ENCODE peak calls at places on chromosomes 7 and 10, in six cellular contexts. One of them, this sample, is unnamed.

GRCh38 chr7:148699024-148699771 is 495 bp downstream of the CUL1 start:
- DNase-seq in K562: peak; percentile 82
- DNase-seq in HepG2: peak; percentile 65
- DNase-seq in endothelial cell of umbilical vein: peak; percentile 56
- DNase-seq in A549: peak; percentile 46
- DNase-seq in GM12878: no peak
- DNase-seq in this sample: peak; percentile 85

GRCh38 chr7:148334959-148335577 is 255.5 kb upstream of the C7orf33 start:
- DNase-seq in K562: no peak
- DNase-seq in A549: peak; percentile 22
- DNase-seq in GM12878: no peak
- DNase-seq in endothelial cell of umbilical vein: no peak
- DNase-seq in HepG2: no peak
- DNase-seq in this sample: no peak

GRCh38 chr10:113739031-113739430 is 12.5 kb upstream of the PLEKHS1 start:
- DNase-seq in GM12878: no peak
- DNase-seq in HepG2: no peak
- DNase-seq in A549: no peak
- DNase-seq in K562: no peak
- DNase-seq in endothelial cell of umbilical vein: no peak
- DNase-seq in this sample: no peak

GRCh38 chr7:47394216-47394615 is 187.7 kb downstream of the TNS3 start:
- DNase-seq in endothelial cell of umbilical vein: no peak
- DNase-seq in GM12878: no peak
- DNase-seq in A549: no peak
- DNase-seq in K562: no peak
- DNase-seq in HepG2: no peak
- DNase-seq in this sample: no peak

GRCh38 chr10:24790073-24790472 is 66.4 kb upstream of the ARHGAP21 start:
- DNase-seq in K562: no peak
- DNase-seq in GM12878: no peak
- DNase-seq in endothelial cell of umbilical vein: no peak
- DNase-seq in A549: no peak
- DNase-seq in HepG2: no peak
- DNase-seq in this sample: no peak

GRCh38 chr10:25493122-25493893 is 318.5 kb downstream of the GPR158 start:
- DNase-seq in A549: peak; percentile 83
- DNase-seq in HepG2: no peak
- DNase-seq in endothelial cell of umbilical vein: peak; percentile 96
- DNase-seq in GM12878: no peak
- DNase-seq in K562: peak; percentile 58
- DNase-seq in this sample: no peak

GRCh38 chr7:18680576-18680975 is 185.0 kb downstream of the HDAC9 start:
- DNase-seq in A549: no peak
- DNase-seq in K562: no peak
- DNase-seq in HepG2: no peak
- DNase-seq in GM12878: no peak
- DNase-seq in endothelial cell of umbilical vein: no peak
- DNase-seq in this sample: no peak

GRCh38 chr10:97234403-97234802 is 48.6 kb upstream of the SLIT1 start:
- DNase-seq in A549: peak; percentile 51
- DNase-seq in endothelial cell of umbilical vein: peak; percentile 62
- DNase-seq in K562: peak; percentile 35
- DNase-seq in GM12878: no peak
- DNase-seq in HepG2: peak; percentile 23
- DNase-seq in this sample: peak; percentile 74

GRCh38 chr7:40584667-40585433 is 450.0 kb downstream of the SUGCT start:
- DNase-seq in HepG2: no peak
- DNase-seq in endothelial cell of umbilical vein: peak; percentile 10
- DNase-seq in GM12878: no peak
- DNase-seq in A549: no peak
- DNase-seq in K562: no peak
- DNase-seq in this sample: peak; percentile 64

GRCh38 chr7:131627589-131628212 is 71.3 kb upstream of the PODXL start:
- DNase-seq in HepG2: no peak
- DNase-seq in GM12878: no peak
- DNase-seq in K562: no peak
- DNase-seq in endothelial cell of umbilical vein: no peak
- DNase-seq in A549: no peak
- DNase-seq in this sample: no peak

GRCh38 chr7:150927157-150927953 is 50.8 kb downstream of the KCNH2 start:
- DNase-seq in GM12878: no peak
- DNase-seq in A549: no peak
- DNase-seq in HepG2: no peak
- DNase-seq in K562: peak; percentile 58
- DNase-seq in endothelial cell of umbilical vein: no peak
- DNase-seq in this sample: no peak

GRCh38 chr7:40899651-40900507 is 765.1 kb downstream of the SUGCT start:
- DNase-seq in HepG2: no peak
- DNase-seq in K562: no peak
- DNase-seq in GM12878: no peak
- DNase-seq in endothelial cell of umbilical vein: no peak
- DNase-seq in A549: no peak
- DNase-seq in this sample: no peak

GRCh38 chr10:43126759-43127424 is 11.4 kb upstream of the CSGALNACT2 start:
- DNase-seq in GM12878: no peak
- DNase-seq in A549: no peak
- DNase-seq in endothelial cell of umbilical vein: no peak
- DNase-seq in K562: no peak
- DNase-seq in HepG2: no peak
- DNase-seq in this sample: no peak

GRCh38 chr10:60281792-60282353 is 107.8 kb downstream of the ANK3 start:
- DNase-seq in K562: no peak
- DNase-seq in GM12878: no peak
- DNase-seq in HepG2: no peak
- DNase-seq in A549: no peak
- DNase-seq in endothelial cell of umbilical vein: peak; percentile 9
- DNase-seq in this sample: no peak

GRCh38 chr10:31194986-31195385 is 124.0 kb upstream of the ZEB1 start:
- DNase-seq in A549: no peak
- DNase-seq in K562: no peak
- DNase-seq in GM12878: no peak
- DNase-seq in endothelial cell of umbilical vein: no peak
- DNase-seq in HepG2: no peak
- DNase-seq in this sample: no peak

GRCh38 chr10:120948889-120949382 is 97.8 kb downstream of the WDR11 start:
- DNase-seq in HepG2: peak; percentile 21
- DNase-seq in A549: no peak
- DNase-seq in K562: peak; percentile 78
- DNase-seq in endothelial cell of umbilical vein: peak; percentile 66
- DNase-seq in GM12878: no peak
- DNase-seq in this sample: peak; percentile 68

GRCh38 chr10:72066318-72067284 is 21.8 kb downstream of the SPOCK2 start:
- DNase-seq in K562: no peak
- DNase-seq in GM12878: no peak
- DNase-seq in endothelial cell of umbilical vein: no peak
- DNase-seq in HepG2: no peak
- DNase-seq in A549: no peak
- DNase-seq in this sample: no peak

GRCh38 chr7:75688200-75689136 is 50.3 kb downstream of the HIP1 start:
- DNase-seq in K562: no peak
- DNase-seq in endothelial cell of umbilical vein: no peak
- DNase-seq in GM12878: no peak
- DNase-seq in A549: no peak
- DNase-seq in HepG2: peak; percentile 87
- DNase-seq in this sample: peak; percentile 88

GRCh38 chr10:62831346-62831745 is 15.2 kb upstream of the EGR2 start:
- DNase-seq in A549: no peak
- DNase-seq in endothelial cell of umbilical vein: no peak
- DNase-seq in HepG2: no peak
- DNase-seq in K562: no peak
- DNase-seq in GM12878: no peak
- DNase-seq in this sample: no peak

GRCh38 chr10:110850099-110850498 is 21.6 kb upstream of the PDCD4 start:
- DNase-seq in GM12878: no peak
- DNase-seq in endothelial cell of umbilical vein: no peak
- DNase-seq in A549: no peak
- DNase-seq in HepG2: no peak
- DNase-seq in K562: no peak
- DNase-seq in this sample: no peak

GRCh38 chr10:110847351-110847750 is 24.4 kb upstream of the PDCD4 start:
- DNase-seq in HepG2: no peak
- DNase-seq in A549: no peak
- DNase-seq in endothelial cell of umbilical vein: no peak
- DNase-seq in GM12878: no peak
- DNase-seq in K562: no peak
- DNase-seq in this sample: no peak

GRCh38 chr10:110845756-110846620 is 25.7 kb upstream of the PDCD4 start:
- DNase-seq in HepG2: peak; percentile 91
- DNase-seq in K562: no peak
- DNase-seq in A549: peak; percentile 24
- DNase-seq in GM12878: no peak
- DNase-seq in endothelial cell of umbilical vein: no peak
- DNase-seq in this sample: no peak

GRCh38 chr10:110845372-110845755 is 26.4 kb upstream of the PDCD4 start:
- DNase-seq in GM12878: no peak
- DNase-seq in A549: no peak
- DNase-seq in endothelial cell of umbilical vein: no peak
- DNase-seq in HepG2: no peak
- DNase-seq in K562: no peak
- DNase-seq in this sample: no peak

DNA sequence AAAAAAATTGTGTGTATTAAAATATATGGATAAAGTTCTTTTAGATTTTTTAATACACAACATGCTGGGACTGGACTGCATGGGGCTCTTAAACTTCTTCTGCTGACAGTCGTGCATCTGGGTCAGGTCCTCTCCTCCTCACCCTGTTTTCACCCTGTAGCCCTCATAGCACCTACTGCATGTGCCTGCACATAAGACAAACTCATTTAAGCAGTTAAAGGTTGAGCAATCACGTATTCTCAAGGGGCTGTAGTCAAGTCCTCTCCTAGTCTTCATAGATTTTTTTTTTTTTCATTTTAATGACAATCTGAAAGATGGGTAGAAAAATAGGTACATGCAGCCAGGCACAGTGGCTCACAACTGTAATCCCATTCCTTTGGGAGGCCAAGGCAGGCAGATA is 23.6 kb upstream of the PDCD4 start:
- DNase-seq in GM12878: no peak
- DNase-seq in A549: no peak
- DNase-seq in HepG2: no peak
- DNase-seq in K562: no peak
- DNase-seq in endothelial cell of umbilical vein: no peak
- DNase-seq in this sample: peak; percentile 91
- H3K4me3 ChIP-seq in GM12878: no peak overlapping the region
- H3K4me3 ChIP-seq in A549: no peak overlapping the region
- H3K4me3 ChIP-seq in HepG2: no peak overlapping the region
- H3K4me3 ChIP-seq in K562: no peak overlapping the region
- H3K4me3 ChIP-seq in endothelial cell of umbilical vein: no peak overlapping the region
- H3K4me3 ChIP-seq in this sample: no peak overlapping the region

DNA sequence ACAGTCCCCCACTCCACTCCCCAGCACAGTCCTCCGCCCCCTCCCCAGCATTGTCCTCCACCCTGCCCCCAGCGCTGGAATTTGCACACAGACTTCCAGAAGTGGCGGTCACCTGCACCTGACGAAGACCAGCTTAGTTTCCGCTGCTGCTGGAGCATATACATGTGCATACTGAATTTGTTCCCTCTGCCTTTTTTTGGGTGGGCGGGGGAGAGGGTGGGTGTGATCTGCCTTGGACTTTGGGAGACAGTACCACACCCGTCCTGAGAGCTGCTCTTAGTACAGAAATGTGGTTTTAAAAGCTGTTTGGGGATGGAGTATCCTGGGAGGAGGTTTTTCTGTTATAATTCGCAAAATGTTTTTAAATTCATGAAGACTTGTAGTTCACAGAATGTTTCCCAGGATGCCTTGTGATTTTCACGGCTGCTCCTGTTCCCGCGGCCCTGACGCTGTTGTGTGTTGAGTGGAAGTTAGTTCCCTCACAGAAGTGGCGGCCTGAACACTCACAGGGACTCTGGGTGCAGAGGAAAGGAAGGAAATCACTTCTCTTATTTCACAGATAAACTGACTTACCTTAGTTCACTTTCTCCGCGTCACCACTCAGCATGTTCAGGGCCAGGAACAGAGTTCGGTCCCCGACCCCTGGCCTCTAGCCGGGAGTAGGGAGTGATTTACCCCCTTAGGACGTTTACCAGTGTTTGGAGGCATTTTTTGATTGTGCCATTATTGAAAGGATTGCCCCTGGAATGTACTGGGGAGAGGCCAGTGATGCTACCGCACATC is 18.6 kb downstream of the PFKP start:
- DNase-seq in GM12878: no peak
- DNase-seq in A549: no peak
- DNase-seq in K562: no peak
- DNase-seq in endothelial cell of umbilical vein: peak; percentile 44
- DNase-seq in HepG2: no peak
- DNase-seq in this sample: no peak
- TF ChIP-seq MYC in GM12878: no peak
- TF ChIP-seq MYC in A549: no peak
- TF ChIP-seq MYC in K562: no peak
- TF ChIP-seq MYC in endothelial cell of umbilical vein: no peak
- TF ChIP-seq MYC in HepG2: no peak
- TF ChIP-seq MYC in this sample: no peak

DNA sequence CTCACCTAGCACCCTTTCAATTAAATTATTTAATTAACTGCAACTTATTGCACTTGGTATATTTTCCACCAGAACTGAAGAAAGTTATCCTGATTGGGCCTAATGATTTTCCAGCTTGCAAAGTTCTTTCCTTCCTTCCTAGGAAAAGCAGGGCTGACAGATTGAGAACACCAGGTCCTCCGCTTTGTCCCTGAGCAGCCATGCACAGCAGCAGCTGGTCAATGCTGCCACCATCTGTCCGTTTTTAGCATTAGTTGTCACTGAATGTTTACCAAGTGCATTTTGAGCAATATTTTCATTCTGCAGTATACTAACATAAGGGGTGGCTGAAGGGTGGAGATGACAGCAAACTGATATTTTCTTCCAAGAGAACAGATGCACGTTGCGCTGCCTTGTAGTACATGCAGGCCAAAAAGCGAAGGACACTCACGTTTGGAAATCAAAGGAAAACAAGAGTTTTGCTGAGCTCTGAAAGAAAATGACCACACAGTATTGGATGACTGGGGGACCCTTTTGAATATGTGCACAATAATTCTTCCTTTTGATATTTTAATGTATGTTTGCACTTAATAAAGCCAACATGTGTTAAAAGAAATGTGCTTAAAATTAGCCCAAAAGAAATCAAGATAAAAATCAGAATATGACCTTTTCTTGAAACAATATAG is 248.8 kb upstream of the PTN start:
- DNase-seq in endothelial cell of umbilical vein: peak; percentile 85
- DNase-seq in GM12878: no peak
- DNase-seq in A549: peak; percentile 54
- DNase-seq in HepG2: peak; percentile 46
- DNase-seq in K562: peak; percentile 48
- DNase-seq in this sample: peak; percentile 64
- H3K4me3 ChIP-seq in endothelial cell of umbilical vein: no peak overlapping the region
- H3K4me3 ChIP-seq in GM12878: no peak overlapping the region
- H3K4me3 ChIP-seq in A549: no peak overlapping the region
- H3K4me3 ChIP-seq in HepG2: no peak overlapping the region
- H3K4me3 ChIP-seq in K562: no peak overlapping the region
- H3K4me3 ChIP-seq in this sample: no peak overlapping the region

DNA sequence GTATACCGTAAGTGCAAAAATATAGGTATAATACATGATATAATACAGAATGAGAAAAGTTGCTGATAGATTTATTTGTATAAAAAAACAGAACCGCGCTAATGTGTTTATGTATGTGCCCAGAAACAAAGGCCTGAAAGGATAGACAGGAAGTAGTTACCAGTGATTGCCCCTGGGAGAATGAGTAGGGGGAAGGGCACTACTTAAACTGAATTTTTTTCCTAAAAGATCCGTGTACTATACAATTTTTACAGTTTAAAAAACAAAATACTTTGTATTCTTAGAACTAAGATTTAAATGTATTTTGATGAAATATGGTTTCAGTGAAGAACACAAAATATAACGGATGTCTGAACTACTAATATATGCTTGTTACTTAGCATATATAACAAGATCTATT is 2.9 kb downstream of the IPMK start:
- DNase-seq in GM12878: no peak
- DNase-seq in HepG2: no peak
- DNase-seq in K562: no peak
- DNase-seq in endothelial cell of umbilical vein: peak; percentile 51
- DNase-seq in A549: no peak
- DNase-seq in this sample: peak; percentile 63
- TF ChIP-seq MYC in GM12878: no peak
- TF ChIP-seq MYC in HepG2: no peak
- TF ChIP-seq MYC in K562: no peak
- TF ChIP-seq MYC in endothelial cell of umbilical vein: no peak
- TF ChIP-seq MYC in A549: no peak
- TF ChIP-seq MYC in this sample: no peak